ENCODE peak calls at places on chromosome 22, in four cellular contexts. G, H, T and U are unnamed samples.

GRCh38 chr22:42461511-42461910 is 29.3 kb upstream of the NFAM1 start:
- DNase-seq in G (no peak), H (no peak), T (no peak), U (no peak)

GRCh38 chr22:17201285-17201945 is 17.8 kb downstream of the ADA2 start:
- DNase-seq in G (peak), H (no peak), T (no peak), U (no peak)

GRCh38 chr22:20595461-20595860 is 88.1 kb downstream of the MED15 start:
- DNase-seq in G (no peak), H (no peak), T (no peak), U (no peak)

GRCh38 chr22:35555351-35555915 is 14.8 kb downstream of the RASD2 start:
- DNase-seq in G (no peak), H (no peak), T (no peak), U (no peak)

GRCh38 chr22:41094036-41094435 is 1.6 kb downstream of the EP300 start:
- DNase-seq in G (peak), H (no peak), T (no peak), U (no peak)

GRCh38 chr22:29907753-29908515 is 25.0 kb downstream of the MTMR3 start:
- DNase-seq in G (peak), H (peak), T (no peak), U (no peak)

GRCh38 chr22:50293441-50294318 is 13.8 kb downstream of the PLXNB2 start:
- DNase-seq in G (peak), H (peak), T (no peak), U (no peak)

GRCh38 chr22:19669570-19669969 is 44.7 kb upstream of the SEPTIN5 start:
- DNase-seq in G (no peak), H (no peak), T (no peak), U (no peak)

GRCh38 chr22:43625242-43625641 is 186.9 kb downstream of the EFCAB6 start:
- DNase-seq in G (no peak), H (no peak), T (no peak), U (no peak)

GRCh38 chr22:42766860-42767259 is 46.2 kb upstream of the A4GALT start:
- DNase-seq in G (no peak), H (no peak), T (no peak), U (no peak)

GRCh38 chr22:23110922-23111527 is 30.8 kb downstream of the RSPH14 start:
- DNase-seq in G (no peak), H (no peak), T (no peak), U (no peak)

GRCh38 chr22:31897842-31898241 is 46.5 kb upstream of the YWHAH start:
- DNase-seq in G (no peak), H (no peak), T (no peak), U (no peak)

GRCh38 chr22:47210112-47210657 is 447.7 kb downstream of the TBC1D22A start:
- DNase-seq in G (no peak), H (no peak), T (no peak), U (no peak)

GRCh38 chr22:39463931-39464390 is 7.1 kb downstream of the MGAT3 start:
- DNase-seq in G (no peak), H (no peak), T (no peak), U (no peak)

GRCh38 chr22:35598396-35598710 is 18.8 kb downstream of the MB start:
- DNase-seq in G (no peak), H (no peak), T (no peak), U (no peak)

GRCh38 chr22:43113516-43114251 is 3.1 kb downstream of the BIK start:
- DNase-seq in G (peak), H (no peak), T (no peak), U (no peak)

GRCh38 chr22:43826142-43827093 is 14.3 kb upstream of the EFCAB6 start:
- DNase-seq in G (no peak), H (no peak), T (no peak), U (no peak)

GRCh38 chr22:17114958-17115235 is 6.3 kb downstream of the TMEM121B start:
- DNase-seq in G (no peak), H (no peak), T (no peak), U (no peak)

GRCh38 chr22:20141186-20142077 is 9.4 kb downstream of the CCDC188 start:
- DNase-seq in G (no peak), H (no peak), T (no peak), U (no peak)

GRCh38 chr22:36922097-36922608 is 8.7 kb downstream of the CSF2RB start:
- DNase-seq in G (no peak), H (no peak), T (no peak), U (no peak)

GRCh38 chr22:47110817-47111443 is 348.5 kb downstream of the TBC1D22A start:
- DNase-seq in G (no peak), H (no peak), T (no peak), U (no peak)

GRCh38 chr22:43152001-43152354 is 619 bp downstream of the TSPO start:
- DNase-seq in G (no peak), H (peak), T (no peak), U (no peak)

GRCh38 chr22:42169055-42169469 is 38.5 kb upstream of the CYP2D6 start:
- DNase-seq in G (peak), H (peak), T (peak), U (peak)

GRCh38 chr22:24685804-24686203 is 82.8 kb downstream of the GGT1 start:
- DNase-seq in G (no peak), H (no peak), T (no peak), U (no peak)

GRCh38 chr22:22702159-22702873 is 57.9 kb downstream of the GGTLC2 start:
- DNase-seq in G (peak), H (peak), T (no peak), U (no peak)

GRCh38 chr22:22745225-22746060 is 101.0 kb downstream of the GGTLC2 start:
- DNase-seq in G (peak), H (peak), T (no peak), U (peak)

GRCh38 chr22:16803255-16803917 is 21.8 kb downstream of the XKR3 start:
- DNase-seq in G (no peak), H (no peak), T (no peak), U (no peak)

GRCh38 chr22:38824587-38824986 is 19.2 kb downstream of the NPTXR start:
- DNase-seq in G (peak), H (peak), T (no peak), U (peak)

GRCh38 chr22:34567367-34567766 is 498.6 kb upstream of the ISX start:
- DNase-seq in G (no peak), H (no peak), T (no peak), U (no peak)

GRCh38 chr22:49198705-49199084 is 629.0 kb downstream of the BRD1 start:
- DNase-seq in G (no peak), H (no peak), T (no peak), U (no peak)

GRCh38 chr22:31556627-31557203 is 60.4 kb downstream of the SFI1 start:
- DNase-seq in G (peak), H (no peak), T (no peak), U (no peak)

GRCh38 chr22:24432059-24432853 is 4.9 kb downstream of the ADORA2A start:
- DNase-seq in G (peak), H (peak), T (no peak), U (no peak)

GRCh38 chr22:49228431-49229037 is 599.1 kb downstream of the BRD1 start:
- DNase-seq in G (no peak), H (no peak), T (no peak), U (no peak)

GRCh38 chr22:44975444-44976262 is 34.2 kb downstream of the PHF21B start:
- DNase-seq in G (peak), H (peak), T (no peak), U (peak)

GRCh38 chr22:45686004-45686403 is 14.4 kb downstream of the ATXN10 start:
- DNase-seq in G (no peak), H (no peak), T (no peak), U (no peak)

GRCh38 chr22:36328635-36329216 is 59.0 kb downstream of the MYH9 start:
- DNase-seq in G (no peak), H (peak), T (no peak), U (no peak)

GRCh38 chr22:45521178-45521577 is 18.5 kb downstream of the FBLN1 start:
- DNase-seq in G (no peak), H (no peak), T (no peak), U (no peak)

GRCh38 chr22:24451162-24451561 is 23.8 kb downstream of the ADORA2A start:
- DNase-seq in G (no peak), H (no peak), T (no peak), U (no peak)